ENCODE peak calls at places on chromosomes 3 and 15, in seven cellular contexts. P is bronchial epithelial cell; K is LHCN-M2; I is psoas muscle; Z is nephron progenitor cell; V is renal cortical epithelial cell; N is CD8-positive, alpha-beta T cell. G is an unnamed sample.

GRCh38 chr3:125072749-125073404 is 17.1 kb upstream of the HEG1 start:
- DNase-seq in P (no peak), K (no peak), I (no peak), Z (no peak), V (no peak), N (no peak), G (no peak)

GRCh38 chr3:14082108-14082657 is 42.5 kb downstream of the CHCHD4 start:
- DNase-seq in P (no peak), K (no peak), I (no peak), Z (no peak), V (no peak), N (no peak), G (no peak)

GRCh38 chr3:183579967-183580720 is 24.6 kb upstream of the KLHL6 start:
- DNase-seq in P (no peak), K (no peak), I (no peak), Z (no peak), V (peak; percentile 35), N (no peak), G (peak; percentile 3)

GRCh38 chr3:177811111-177811510 is 613.8 kb upstream of the TBL1XR1 start:
- DNase-seq in P (no peak), K (no peak), I (no peak), Z (no peak), V (no peak), N (no peak), G (no peak)

GRCh38 chr3:149625795-149626194 is 32.0 kb downstream of the WWTR1 start:
- DNase-seq in P (peak; percentile 60), K (peak; percentile 43), I (no peak), Z (no peak), V (peak; percentile 83), N (no peak), G (no peak)

GRCh38 chr3:86993704-86994103 is 2.8 kb upstream of the VGLL3 start:
- DNase-seq in P (peak; percentile 46), K (peak; percentile 79), I (no peak), Z (no peak), V (peak; percentile 48), N (no peak), G (no peak)

GRCh38 chr15:31464216-31465082 is 137.8 kb downstream of the KLF13 start:
- DNase-seq in P (no peak), K (no peak), I (no peak), Z (no peak), V (no peak), N (no peak), G (no peak)

GRCh38 chr3:32484437-32484836 is 18.2 kb downstream of the CMTM6 start:
- DNase-seq in P (no peak), K (no peak), I (no peak), Z (no peak), V (no peak), N (no peak), G (no peak)

GRCh38 chr15:91055548-91056331 is 33.3 kb upstream of the VPS33B start:
- DNase-seq in P (peak; percentile 65), K (peak; percentile 80), I (peak; percentile 46), Z (peak; percentile 63), V (peak; percentile 52), N (peak; percentile 17), G (peak; percentile 73)

GRCh38 chr3:149449799-149450198 is 24.7 kb upstream of the TM4SF4 start:
- DNase-seq in P (no peak), K (no peak), I (no peak), Z (no peak), V (peak; percentile 29), N (no peak), G (peak; percentile 64)

GRCh38 chr3:54962200-54962599 is 34.3 kb upstream of the LRTM1 start:
- DNase-seq in P (peak; percentile 85), K (no peak), I (no peak), Z (no peak), V (no peak), N (no peak), G (no peak)

GRCh38 chr15:70299931-70300858 is 202.5 kb upstream of the TLE3 start:
- DNase-seq in P (no peak), K (no peak), I (no peak), Z (no peak), V (no peak), N (peak; percentile 66), G (no peak)

G was measured in kidney glomerular epithelial cell.